ENCODE peak calls at places on chromosomes 12 and 14, in nine cellular contexts. One of them, this sample, is unnamed.

GRCh38 chr14:67079836-67080235 is 109.4 kb upstream of the GARIN2 start:
- DNase-seq in activated CD4-positive, alpha-beta T cell treated with anti-CD3 and anti-CD28 coated beads, Interleukin-2, amount 50 U/mL, for 24 hours: no peak
- DNase-seq in nephron progenitor cell: no peak
- DNase-seq in central memory CD4-positive, alpha-beta T cell: no peak
- DNase-seq in SW480: no peak
- DNase-seq in NCI-H1417: no peak
- DNase-seq in HCEC 1CT: no peak
- DNase-seq in stimulated activated CD8-positive, alpha-beta memory T cell treated with anti-CD3 and anti-CD28 coated beads, Interleukin-4, amount 100 ng/mL, for 24 hours: no peak
- DNase-seq in left kidney: no peak
- DNase-seq in this sample: no peak

GRCh38 chr12:42213954-42214426 is 24.1 kb downstream of the YAF2 start:
- DNase-seq in nephron progenitor cell: no peak
- DNase-seq in NCI-H1417: peak
- DNase-seq in activated CD4-positive, alpha-beta T cell treated with anti-CD3 and anti-CD28 coated beads, Interleukin-2, amount 50 U/mL, for 24 hours: no peak
- DNase-seq in central memory CD4-positive, alpha-beta T cell: no peak
- DNase-seq in HCEC 1CT: no peak
- DNase-seq in stimulated activated CD8-positive, alpha-beta memory T cell treated with anti-CD3 and anti-CD28 coated beads, Interleukin-4, amount 100 ng/mL, for 24 hours: no peak
- DNase-seq in SW480: no peak
- DNase-seq in left kidney: no peak
- DNase-seq in this sample: no peak

GRCh38 chr12:121731473-121731872 is 18.9 kb downstream of the TMEM120B start:
- DNase-seq in central memory CD4-positive, alpha-beta T cell: no peak
- DNase-seq in NCI-H1417: no peak
- DNase-seq in SW480: no peak
- DNase-seq in stimulated activated CD8-positive, alpha-beta memory T cell treated with anti-CD3 and anti-CD28 coated beads, Interleukin-4, amount 100 ng/mL, for 24 hours: no peak
- DNase-seq in nephron progenitor cell: no peak
- DNase-seq in activated CD4-positive, alpha-beta T cell treated with anti-CD3 and anti-CD28 coated beads, Interleukin-2, amount 50 U/mL, for 24 hours: no peak
- DNase-seq in left kidney: no peak
- DNase-seq in HCEC 1CT: no peak
- DNase-seq in this sample: no peak

GRCh38 chr14:21748869-21749303 is 75.3 kb upstream of the OR4E1 start:
- DNase-seq in activated CD4-positive, alpha-beta T cell treated with anti-CD3 and anti-CD28 coated beads, Interleukin-2, amount 50 U/mL, for 24 hours: no peak
- DNase-seq in HCEC 1CT: peak
- DNase-seq in nephron progenitor cell: peak
- DNase-seq in stimulated activated CD8-positive, alpha-beta memory T cell treated with anti-CD3 and anti-CD28 coated beads, Interleukin-4, amount 100 ng/mL, for 24 hours: peak
- DNase-seq in central memory CD4-positive, alpha-beta T cell: peak
- DNase-seq in SW480: peak
- DNase-seq in NCI-H1417: peak
- DNase-seq in left kidney: peak
- DNase-seq in this sample: no peak

GRCh38 chr14:96189288-96189711 is 15.3 kb upstream of the BDKRB2 start:
- DNase-seq in SW480: no peak
- DNase-seq in NCI-H1417: no peak
- DNase-seq in left kidney: no peak
- DNase-seq in nephron progenitor cell: no peak
- DNase-seq in HCEC 1CT: peak
- DNase-seq in central memory CD4-positive, alpha-beta T cell: no peak
- DNase-seq in activated CD4-positive, alpha-beta T cell treated with anti-CD3 and anti-CD28 coated beads, Interleukin-2, amount 50 U/mL, for 24 hours: no peak
- DNase-seq in stimulated activated CD8-positive, alpha-beta memory T cell treated with anti-CD3 and anti-CD28 coated beads, Interleukin-4, amount 100 ng/mL, for 24 hours: no peak
- DNase-seq in this sample: no peak

GRCh38 chr12:2013111-2013510 is 8.9 kb upstream of the DCP1B start:
- DNase-seq in stimulated activated CD8-positive, alpha-beta memory T cell treated with anti-CD3 and anti-CD28 coated beads, Interleukin-4, amount 100 ng/mL, for 24 hours: no peak
- DNase-seq in activated CD4-positive, alpha-beta T cell treated with anti-CD3 and anti-CD28 coated beads, Interleukin-2, amount 50 U/mL, for 24 hours: no peak
- DNase-seq in central memory CD4-positive, alpha-beta T cell: no peak
- DNase-seq in nephron progenitor cell: no peak
- DNase-seq in NCI-H1417: no peak
- DNase-seq in SW480: no peak
- DNase-seq in left kidney: no peak
- DNase-seq in HCEC 1CT: no peak
- DNase-seq in this sample: no peak

GRCh38 chr12:96034631-96035282 is 630 bp downstream of the LTA4H start:
- DNase-seq in NCI-H1417: peak
- DNase-seq in nephron progenitor cell: peak
- DNase-seq in stimulated activated CD8-positive, alpha-beta memory T cell treated with anti-CD3 and anti-CD28 coated beads, Interleukin-4, amount 100 ng/mL, for 24 hours: no peak
- DNase-seq in SW480: peak
- DNase-seq in central memory CD4-positive, alpha-beta T cell: no peak
- DNase-seq in HCEC 1CT: peak
- DNase-seq in activated CD4-positive, alpha-beta T cell treated with anti-CD3 and anti-CD28 coated beads, Interleukin-2, amount 50 U/mL, for 24 hours: no peak
- DNase-seq in left kidney: peak
- DNase-seq in this sample: peak

GRCh38 chr12:128940974-128941373 is 87.7 kb downstream of the GLT1D1 start:
- DNase-seq in left kidney: no peak
- DNase-seq in HCEC 1CT: no peak
- DNase-seq in SW480: no peak
- DNase-seq in activated CD4-positive, alpha-beta T cell treated with anti-CD3 and anti-CD28 coated beads, Interleukin-2, amount 50 U/mL, for 24 hours: no peak
- DNase-seq in NCI-H1417: no peak
- DNase-seq in stimulated activated CD8-positive, alpha-beta memory T cell treated with anti-CD3 and anti-CD28 coated beads, Interleukin-4, amount 100 ng/mL, for 24 hours: no peak
- DNase-seq in central memory CD4-positive, alpha-beta T cell: no peak
- DNase-seq in nephron progenitor cell: no peak
- DNase-seq in this sample: no peak

GRCh38 chr12:100703337-100703736 is 91.2 kb upstream of the ANO4 start:
- DNase-seq in left kidney: no peak
- DNase-seq in nephron progenitor cell: no peak
- DNase-seq in central memory CD4-positive, alpha-beta T cell: no peak
- DNase-seq in activated CD4-positive, alpha-beta T cell treated with anti-CD3 and anti-CD28 coated beads, Interleukin-2, amount 50 U/mL, for 24 hours: no peak
- DNase-seq in HCEC 1CT: no peak
- DNase-seq in stimulated activated CD8-positive, alpha-beta memory T cell treated with anti-CD3 and anti-CD28 coated beads, Interleukin-4, amount 100 ng/mL, for 24 hours: no peak
- DNase-seq in SW480: no peak
- DNase-seq in NCI-H1417: no peak
- DNase-seq in this sample: no peak

GRCh38 chr12:58069268-58069967 is 128.1 kb downstream of the ATP23 start:
- DNase-seq in activated CD4-positive, alpha-beta T cell treated with anti-CD3 and anti-CD28 coated beads, Interleukin-2, amount 50 U/mL, for 24 hours: no peak
- DNase-seq in central memory CD4-positive, alpha-beta T cell: no peak
- DNase-seq in NCI-H1417: no peak
- DNase-seq in nephron progenitor cell: no peak
- DNase-seq in HCEC 1CT: peak
- DNase-seq in left kidney: peak
- DNase-seq in SW480: no peak
- DNase-seq in stimulated activated CD8-positive, alpha-beta memory T cell treated with anti-CD3 and anti-CD28 coated beads, Interleukin-4, amount 100 ng/mL, for 24 hours: no peak
- DNase-seq in this sample: no peak

GRCh38 chr12:88726806-88727722 is 146.8 kb upstream of the KITLG start:
- DNase-seq in SW480: no peak
- DNase-seq in activated CD4-positive, alpha-beta T cell treated with anti-CD3 and anti-CD28 coated beads, Interleukin-2, amount 50 U/mL, for 24 hours: no peak
- DNase-seq in HCEC 1CT: peak
- DNase-seq in central memory CD4-positive, alpha-beta T cell: no peak
- DNase-seq in stimulated activated CD8-positive, alpha-beta memory T cell treated with anti-CD3 and anti-CD28 coated beads, Interleukin-4, amount 100 ng/mL, for 24 hours: no peak
- DNase-seq in NCI-H1417: no peak
- DNase-seq in nephron progenitor cell: no peak
- DNase-seq in left kidney: no peak
- DNase-seq in this sample: no peak

GRCh38 chr12:88141774-88142609 is at the start of the genes CEP290 and TMTC3:
- DNase-seq in nephron progenitor cell: peak
- DNase-seq in NCI-H1417: peak
- DNase-seq in activated CD4-positive, alpha-beta T cell treated with anti-CD3 and anti-CD28 coated beads, Interleukin-2, amount 50 U/mL, for 24 hours: peak
- DNase-seq in HCEC 1CT: peak
- DNase-seq in central memory CD4-positive, alpha-beta T cell: peak
- DNase-seq in stimulated activated CD8-positive, alpha-beta memory T cell treated with anti-CD3 and anti-CD28 coated beads, Interleukin-4, amount 100 ng/mL, for 24 hours: peak
- DNase-seq in left kidney: peak
- DNase-seq in SW480: peak
- DNase-seq in this sample: peak

GRCh38 chr14:21525995-21526671 is at the start of gene SALL2:
- DNase-seq in NCI-H1417: peak
- DNase-seq in central memory CD4-positive, alpha-beta T cell: peak
- DNase-seq in activated CD4-positive, alpha-beta T cell treated with anti-CD3 and anti-CD28 coated beads, Interleukin-2, amount 50 U/mL, for 24 hours: peak
- DNase-seq in HCEC 1CT: no peak
- DNase-seq in SW480: peak
- DNase-seq in left kidney: peak
- DNase-seq in stimulated activated CD8-positive, alpha-beta memory T cell treated with anti-CD3 and anti-CD28 coated beads, Interleukin-4, amount 100 ng/mL, for 24 hours: peak
- DNase-seq in nephron progenitor cell: peak
- DNase-seq in this sample: peak

GRCh38 chr12:131013118-131013517 is 59.4 kb downstream of the ADGRD1 start:
- DNase-seq in activated CD4-positive, alpha-beta T cell treated with anti-CD3 and anti-CD28 coated beads, Interleukin-2, amount 50 U/mL, for 24 hours: no peak
- DNase-seq in SW480: no peak
- DNase-seq in central memory CD4-positive, alpha-beta T cell: no peak
- DNase-seq in nephron progenitor cell: no peak
- DNase-seq in stimulated activated CD8-positive, alpha-beta memory T cell treated with anti-CD3 and anti-CD28 coated beads, Interleukin-4, amount 100 ng/mL, for 24 hours: no peak
- DNase-seq in left kidney: no peak
- DNase-seq in HCEC 1CT: no peak
- DNase-seq in NCI-H1417: no peak
- DNase-seq in this sample: no peak

GRCh38 chr14:25570483-25570882 is 520.5 kb upstream of the STXBP6 start:
- DNase-seq in NCI-H1417: no peak
- DNase-seq in SW480: no peak
- DNase-seq in central memory CD4-positive, alpha-beta T cell: no peak
- DNase-seq in nephron progenitor cell: no peak
- DNase-seq in left kidney: no peak
- DNase-seq in stimulated activated CD8-positive, alpha-beta memory T cell treated with anti-CD3 and anti-CD28 coated beads, Interleukin-4, amount 100 ng/mL, for 24 hours: no peak
- DNase-seq in activated CD4-positive, alpha-beta T cell treated with anti-CD3 and anti-CD28 coated beads, Interleukin-2, amount 50 U/mL, for 24 hours: no peak
- DNase-seq in HCEC 1CT: no peak
- DNase-seq in this sample: no peak

GRCh38 chr12:49868952-49869815 is 26.3 kb upstream of the BCDIN3D start:
- DNase-seq in NCI-H1417: peak
- DNase-seq in SW480: peak
- DNase-seq in stimulated activated CD8-positive, alpha-beta memory T cell treated with anti-CD3 and anti-CD28 coated beads, Interleukin-4, amount 100 ng/mL, for 24 hours: no peak
- DNase-seq in central memory CD4-positive, alpha-beta T cell: no peak
- DNase-seq in activated CD4-positive, alpha-beta T cell treated with anti-CD3 and anti-CD28 coated beads, Interleukin-2, amount 50 U/mL, for 24 hours: no peak
- DNase-seq in nephron progenitor cell: no peak
- DNase-seq in left kidney: peak
- DNase-seq in HCEC 1CT: peak
- DNase-seq in this sample: no peak

GRCh38 chr12:118377891-118378470 is 1.6 kb downstream of the SUDS3 start:
- DNase-seq in NCI-H1417: peak
- DNase-seq in SW480: peak
- DNase-seq in stimulated activated CD8-positive, alpha-beta memory T cell treated with anti-CD3 and anti-CD28 coated beads, Interleukin-4, amount 100 ng/mL, for 24 hours: peak
- DNase-seq in activated CD4-positive, alpha-beta T cell treated with anti-CD3 and anti-CD28 coated beads, Interleukin-2, amount 50 U/mL, for 24 hours: peak
- DNase-seq in HCEC 1CT: peak
- DNase-seq in nephron progenitor cell: peak
- DNase-seq in left kidney: peak
- DNase-seq in central memory CD4-positive, alpha-beta T cell: peak
- DNase-seq in this sample: peak

GRCh38 chr14:77058785-77059184 is 30.3 kb upstream of the IRF2BPL start:
- DNase-seq in activated CD4-positive, alpha-beta T cell treated with anti-CD3 and anti-CD28 coated beads, Interleukin-2, amount 50 U/mL, for 24 hours: no peak
- DNase-seq in nephron progenitor cell: no peak
- DNase-seq in central memory CD4-positive, alpha-beta T cell: no peak
- DNase-seq in left kidney: no peak
- DNase-seq in NCI-H1417: no peak
- DNase-seq in stimulated activated CD8-positive, alpha-beta memory T cell treated with anti-CD3 and anti-CD28 coated beads, Interleukin-4, amount 100 ng/mL, for 24 hours: no peak
- DNase-seq in SW480: no peak
- DNase-seq in HCEC 1CT: no peak
- DNase-seq in this sample: no peak

GRCh38 chr14:102901633-102902032 is 20.8 kb upstream of the AMN start:
- DNase-seq in NCI-H1417: no peak
- DNase-seq in left kidney: no peak
- DNase-seq in stimulated activated CD8-positive, alpha-beta memory T cell treated with anti-CD3 and anti-CD28 coated beads, Interleukin-4, amount 100 ng/mL, for 24 hours: no peak
- DNase-seq in central memory CD4-positive, alpha-beta T cell: no peak
- DNase-seq in SW480: no peak
- DNase-seq in HCEC 1CT: no peak
- DNase-seq in nephron progenitor cell: no peak
- DNase-seq in activated CD4-positive, alpha-beta T cell treated with anti-CD3 and anti-CD28 coated beads, Interleukin-2, amount 50 U/mL, for 24 hours: no peak
- DNase-seq in this sample: peak

GRCh38 chr12:95304673-95305198 is 87.1 kb downstream of the VEZT start:
- DNase-seq in nephron progenitor cell: no peak
- DNase-seq in activated CD4-positive, alpha-beta T cell treated with anti-CD3 and anti-CD28 coated beads, Interleukin-2, amount 50 U/mL, for 24 hours: no peak
- DNase-seq in SW480: no peak
- DNase-seq in stimulated activated CD8-positive, alpha-beta memory T cell treated with anti-CD3 and anti-CD28 coated beads, Interleukin-4, amount 100 ng/mL, for 24 hours: no peak
- DNase-seq in HCEC 1CT: peak
- DNase-seq in NCI-H1417: no peak
- DNase-seq in left kidney: no peak
- DNase-seq in central memory CD4-positive, alpha-beta T cell: no peak
- DNase-seq in this sample: no peak

GRCh38 chr12:80517655-80518054 is 73.6 kb downstream of the PTPRQ start:
- DNase-seq in SW480: no peak
- DNase-seq in activated CD4-positive, alpha-beta T cell treated with anti-CD3 and anti-CD28 coated beads, Interleukin-2, amount 50 U/mL, for 24 hours: no peak
- DNase-seq in left kidney: no peak
- DNase-seq in central memory CD4-positive, alpha-beta T cell: no peak
- DNase-seq in NCI-H1417: no peak
- DNase-seq in HCEC 1CT: no peak
- DNase-seq in stimulated activated CD8-positive, alpha-beta memory T cell treated with anti-CD3 and anti-CD28 coated beads, Interleukin-4, amount 100 ng/mL, for 24 hours: no peak
- DNase-seq in nephron progenitor cell: no peak
- DNase-seq in this sample: no peak

GRCh38 chr14:73289729-73290128 is 52.4 kb downstream of the PAPLN start:
- DNase-seq in nephron progenitor cell: no peak
- DNase-seq in left kidney: no peak
- DNase-seq in NCI-H1417: no peak
- DNase-seq in stimulated activated CD8-positive, alpha-beta memory T cell treated with anti-CD3 and anti-CD28 coated beads, Interleukin-4, amount 100 ng/mL, for 24 hours: no peak
- DNase-seq in SW480: no peak
- DNase-seq in central memory CD4-positive, alpha-beta T cell: no peak
- DNase-seq in activated CD4-positive, alpha-beta T cell treated with anti-CD3 and anti-CD28 coated beads, Interleukin-2, amount 50 U/mL, for 24 hours: no peak
- DNase-seq in HCEC 1CT: no peak
- DNase-seq in this sample: no peak

GRCh38 chr12:4107911-4108697 is 165.5 kb upstream of the CCND2 start:
- DNase-seq in activated CD4-positive, alpha-beta T cell treated with anti-CD3 and anti-CD28 coated beads, Interleukin-2, amount 50 U/mL, for 24 hours: no peak
- DNase-seq in nephron progenitor cell: no peak
- DNase-seq in left kidney: no peak
- DNase-seq in SW480: no peak
- DNase-seq in HCEC 1CT: no peak
- DNase-seq in stimulated activated CD8-positive, alpha-beta memory T cell treated with anti-CD3 and anti-CD28 coated beads, Interleukin-4, amount 100 ng/mL, for 24 hours: no peak
- DNase-seq in central memory CD4-positive, alpha-beta T cell: no peak
- DNase-seq in NCI-H1417: no peak
- DNase-seq in this sample: no peak

GRCh38 chr14:94689218-94689984 is 77.2 kb downstream of the SERPINA3 start:
- DNase-seq in central memory CD4-positive, alpha-beta T cell: peak
- DNase-seq in activated CD4-positive, alpha-beta T cell treated with anti-CD3 and anti-CD28 coated beads, Interleukin-2, amount 50 U/mL, for 24 hours: peak
- DNase-seq in HCEC 1CT: no peak
- DNase-seq in nephron progenitor cell: peak
- DNase-seq in NCI-H1417: peak
- DNase-seq in stimulated activated CD8-positive, alpha-beta memory T cell treated with anti-CD3 and anti-CD28 coated beads, Interleukin-4, amount 100 ng/mL, for 24 hours: peak
- DNase-seq in left kidney: peak
- DNase-seq in SW480: peak
- DNase-seq in this sample: peak

GRCh38 chr12:67940780-67941243 is 48.4 kb upstream of the IFNG-AS1 start:
- DNase-seq in nephron progenitor cell: no peak
- DNase-seq in SW480: no peak
- DNase-seq in stimulated activated CD8-positive, alpha-beta memory T cell treated with anti-CD3 and anti-CD28 coated beads, Interleukin-4, amount 100 ng/mL, for 24 hours: no peak
- DNase-seq in left kidney: no peak
- DNase-seq in central memory CD4-positive, alpha-beta T cell: no peak
- DNase-seq in HCEC 1CT: peak
- DNase-seq in NCI-H1417: no peak
- DNase-seq in activated CD4-positive, alpha-beta T cell treated with anti-CD3 and anti-CD28 coated beads, Interleukin-2, amount 50 U/mL, for 24 hours: no peak
- DNase-seq in this sample: no peak

GRCh38 chr12:40054554-40055226 is 51.2 kb downstream of the SLC2A13 start:
- DNase-seq in stimulated activated CD8-positive, alpha-beta memory T cell treated with anti-CD3 and anti-CD28 coated beads, Interleukin-4, amount 100 ng/mL, for 24 hours: no peak
- DNase-seq in SW480: no peak
- DNase-seq in activated CD4-positive, alpha-beta T cell treated with anti-CD3 and anti-CD28 coated beads, Interleukin-2, amount 50 U/mL, for 24 hours: no peak
- DNase-seq in central memory CD4-positive, alpha-beta T cell: no peak
- DNase-seq in nephron progenitor cell: no peak
- DNase-seq in left kidney: no peak
- DNase-seq in NCI-H1417: peak
- DNase-seq in HCEC 1CT: peak
- DNase-seq in this sample: no peak

GRCh38 chr12:103140217-103140616 is 182.7 kb downstream of the ASCL1 start:
- DNase-seq in central memory CD4-positive, alpha-beta T cell: no peak
- DNase-seq in nephron progenitor cell: no peak
- DNase-seq in NCI-H1417: no peak
- DNase-seq in stimulated activated CD8-positive, alpha-beta memory T cell treated with anti-CD3 and anti-CD28 coated beads, Interleukin-4, amount 100 ng/mL, for 24 hours: no peak
- DNase-seq in HCEC 1CT: no peak
- DNase-seq in SW480: no peak
- DNase-seq in activated CD4-positive, alpha-beta T cell treated with anti-CD3 and anti-CD28 coated beads, Interleukin-2, amount 50 U/mL, for 24 hours: no peak
- DNase-seq in left kidney: peak
- DNase-seq in this sample: no peak

GRCh38 chr12:131007031-131007793 is 53.5 kb downstream of the ADGRD1 start:
- DNase-seq in central memory CD4-positive, alpha-beta T cell: no peak
- DNase-seq in SW480: no peak
- DNase-seq in NCI-H1417: no peak
- DNase-seq in stimulated activated CD8-positive, alpha-beta memory T cell treated with anti-CD3 and anti-CD28 coated beads, Interleukin-4, amount 100 ng/mL, for 24 hours: no peak
- DNase-seq in HCEC 1CT: no peak
- DNase-seq in left kidney: peak
- DNase-seq in activated CD4-positive, alpha-beta T cell treated with anti-CD3 and anti-CD28 coated beads, Interleukin-2, amount 50 U/mL, for 24 hours: no peak
- DNase-seq in nephron progenitor cell: no peak
- DNase-seq in this sample: no peak

GRCh38 chr12:64293654-64294364 is 71.7 kb upstream of the KICS2 start:
- DNase-seq in left kidney: no peak
- DNase-seq in nephron progenitor cell: no peak
- DNase-seq in NCI-H1417: no peak
- DNase-seq in SW480: no peak
- DNase-seq in stimulated activated CD8-positive, alpha-beta memory T cell treated with anti-CD3 and anti-CD28 coated beads, Interleukin-4, amount 100 ng/mL, for 24 hours: no peak
- DNase-seq in activated CD4-positive, alpha-beta T cell treated with anti-CD3 and anti-CD28 coated beads, Interleukin-2, amount 50 U/mL, for 24 hours: no peak
- DNase-seq in central memory CD4-positive, alpha-beta T cell: no peak
- DNase-seq in HCEC 1CT: no peak
- DNase-seq in this sample: no peak

This sample was measured in B cell.